ENCODE peak calls at places on chromosome 5, in five cellular contexts. K is fibroblast of lung, B is Karpas-422, O is HCT116, H is neural progenitor cell. R is an unnamed sample.

GRCh38 chr5:50580506-50580905 is 85.9 kb upstream of the PARP8 start:
- DNase-seq in K (no peak), B (no peak), O (no peak), H (no peak), R (no peak)

GRCh38 chr5:138544171-138545134 is 1.4 kb upstream of the ETF1 start:
- DNase-seq in K (peak), B (peak), O (no peak), H (peak), R (no peak)

GRCh38 chr5:50694027-50694590 is 27.7 kb downstream of the PARP8 start:
- DNase-seq in K (no peak), B (no peak), O (no peak), H (no peak), R (no peak)

GRCh38 chr5:16866795-16867584 is 69.1 kb downstream of the MYO10 start:
- DNase-seq in K (peak), B (no peak), O (no peak), H (peak), R (no peak)

GRCh38 chr5:12757035-12757434 is 852.8 kb upstream of the CTNND2 start:
- DNase-seq in K (no peak), B (no peak), O (no peak), H (no peak), R (no peak)

GRCh38 chr5:72377920-72378635 is 57.9 kb downstream of the PTCD2 start:
- DNase-seq in K (no peak), B (no peak), O (no peak), H (peak), R (no peak)

GRCh38 chr5:178642351-178642909 is 15.6 kb upstream of the CLK4 start:
- DNase-seq in K (peak), B (no peak), O (no peak), H (no peak), R (no peak)

GRCh38 chr5:171762841-171763408 is 22.7 kb upstream of the SMIM23 start:
- DNase-seq in K (no peak), B (no peak), O (no peak), H (no peak), R (no peak)

GRCh38 chr5:154117930-154118329 is 72.6 kb upstream of the GALNT10 start:
- DNase-seq in K (peak), B (peak), O (no peak), H (no peak), R (no peak)

GRCh38 chr5:177186645-177187044 is 53.1 kb downstream of the NSD1 start:
- DNase-seq in K (no peak), B (no peak), O (no peak), H (no peak), R (no peak)

GRCh38 chr5:178201221-178201926 is 3.0 kb upstream of the HNRNPAB start:
- DNase-seq in K (peak), B (no peak), O (no peak), H (no peak), R (no peak)

GRCh38 chr5:141476132-141476909 is 555 bp downstream of the PCDHGC3 start:
- DNase-seq in K (peak), B (peak), O (no peak), H (peak), R (peak)

GRCh38 chr5:54580997-54581741 is 63.6 kb downstream of the SNX18 start:
- DNase-seq in K (peak), B (no peak), O (no peak), H (no peak), R (no peak)

GRCh38 chr5:26009742-26010141 is 1028.6 kb downstream of the CDH9 start:
- DNase-seq in K (no peak), B (peak), O (no peak), H (peak), R (no peak)

GRCh38 chr5:165497707-165498106 is 1992.3 kb downstream of the MAT2B start:
- DNase-seq in K (peak), B (peak), O (no peak), H (peak), R (no peak)

GRCh38 chr5:44389410-44389879 is at the start of gene FGF10:
- DNase-seq in K (peak), B (no peak), O (no peak), H (peak), R (no peak)

GRCh38 chr5:158051036-158051435 is 192.1 kb upstream of the CLINT1 start:
- DNase-seq in K (peak), B (no peak), O (no peak), H (no peak), R (no peak)

GRCh38 chr5:15693036-15693728 is 193.2 kb downstream of the FBXL7 start:
- DNase-seq in K (peak), B (no peak), O (no peak), H (no peak), R (no peak)

GRCh38 chr5:151741678-151742423 is 16.6 kb downstream of the ATOX1 start:
- DNase-seq in K (peak), B (no peak), O (no peak), H (no peak), R (no peak)

GRCh38 chr5:156947933-156948332 is 15.1 kb downstream of the TIMD4 start:
- DNase-seq in K (no peak), B (no peak), O (no peak), H (no peak), R (peak)

GRCh38 chr5:175214152-175214551 is 229.8 kb downstream of the DRD1 start:
- DNase-seq in K (peak), B (no peak), O (peak), H (no peak), R (no peak)

GRCh38 chr5:124678478-124678877 is 68.0 kb downstream of the ZNF608 start:
- DNase-seq in K (no peak), B (no peak), O (no peak), H (no peak), R (no peak)

GRCh38 chr5:77852068-77852513 is 76.0 kb upstream of the TBCA start:
- DNase-seq in K (no peak), B (no peak), O (no peak), H (no peak), R (no peak)

GRCh38 chr5:122313941-122314340 is 1.9 kb downstream of the SNCAIP start:
- DNase-seq in K (no peak), B (no peak), O (no peak), H (no peak), R (no peak)

GRCh38 chr5:167363065-167363464 is 928.4 kb upstream of the WWC1 start:
- DNase-seq in K (no peak), B (no peak), O (no peak), H (no peak), R (no peak)

GRCh38 chr5:171907731-171908343 is 98.6 kb downstream of the FBXW11 start:
- DNase-seq in K (peak), B (peak), O (peak), H (peak), R (peak)

GRCh38 chr5:133895979-133896378 is 72.4 kb downstream of the C5orf15 start:
- DNase-seq in K (no peak), B (no peak), O (no peak), H (no peak), R (no peak)

GRCh38 chr5:37615184-37615583 is 224.7 kb downstream of the GDNF start:
- DNase-seq in K (peak), B (no peak), O (no peak), H (no peak), R (no peak)

GRCh38 chr5:107430077-107430625 is 240.6 kb downstream of the EFNA5 start:
- DNase-seq in K (no peak), B (no peak), O (no peak), H (no peak), R (peak)

GRCh38 chr5:9953691-9954090 is 296.0 kb downstream of the ATPSCKMT start:
- DNase-seq in K (no peak), B (no peak), O (no peak), H (no peak), R (no peak)

GRCh38 chr5:14240366-14240765 is 97.2 kb downstream of the TRIO start:
- DNase-seq in K (peak), B (no peak), O (no peak), H (no peak), R (no peak)

GRCh38 chr5:115179959-115180709 is 10.4 kb upstream of the TRIM36 start:
- DNase-seq in K (peak), B (no peak), O (no peak), H (peak), R (no peak)

GRCh38 chr5:2295476-2295875 is 412.8 kb upstream of the IRX4 start:
- DNase-seq in K (no peak), B (no peak), O (no peak), H (no peak), R (no peak)

GRCh38 chr5:62214701-62215100 is 91.3 kb upstream of the KIF2A start:
- DNase-seq in K (no peak), B (peak), O (peak), H (no peak), R (no peak)

GRCh38 chr5:93511445-93511844 is 69.6 kb downstream of the NR2F1-AS1 start:
- DNase-seq in K (no peak), B (no peak), O (no peak), H (no peak), R (no peak)

GRCh38 chr5:93512799-93513198 is 68.2 kb downstream of the NR2F1-AS1 start:
- DNase-seq in K (peak), B (no peak), O (no peak), H (no peak), R (no peak)

GRCh38 chr5:93513298-93513697 is 67.7 kb downstream of the NR2F1-AS1 start:
- DNase-seq in K (no peak), B (no peak), O (no peak), H (no peak), R (no peak)

DNA sequence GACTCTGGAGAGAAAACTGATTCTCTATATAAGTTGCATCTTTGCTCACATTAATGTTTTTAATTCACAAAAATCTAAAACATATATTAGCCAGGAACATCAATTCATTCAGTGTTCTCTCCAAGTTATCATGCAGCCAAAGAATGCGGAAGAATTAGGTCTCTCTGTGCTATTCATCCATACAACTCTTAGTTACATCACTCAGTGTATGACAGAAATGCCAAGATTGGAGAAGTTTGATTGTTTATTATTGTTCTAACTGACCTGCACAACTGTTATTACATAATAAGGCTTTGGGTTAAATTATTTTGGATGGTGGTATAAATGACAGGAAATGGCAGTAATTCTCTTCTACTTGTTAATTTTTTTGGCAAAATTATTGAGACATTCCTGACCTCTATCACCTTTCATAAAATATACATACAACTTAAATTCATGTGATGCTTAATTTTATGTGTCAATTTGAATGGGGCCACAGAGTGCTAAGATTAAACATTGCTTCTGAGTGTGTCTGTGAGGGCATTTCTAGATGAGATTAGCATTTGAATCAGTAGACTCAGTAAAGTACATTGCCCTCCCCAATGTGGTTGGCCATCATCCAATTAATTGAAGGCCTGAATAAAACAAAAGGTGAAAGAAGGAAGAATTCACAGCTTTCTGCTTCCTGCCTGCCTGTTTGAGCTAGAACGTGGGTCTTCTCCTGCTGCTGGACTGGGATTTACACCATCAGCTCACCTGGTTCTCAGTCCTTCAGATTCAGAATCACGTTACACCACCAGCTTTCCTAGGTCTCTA is 70.2 kb downstream of the NR2F1-AS1 start:
- DNase-seq in K (no peak), B (no peak), O (no peak), H (no peak), R (no peak)
- H3K27ac ChIP-seq in K (no peak), B (no peak), O (no peak), H (no peak), R (no peak)

DNA sequence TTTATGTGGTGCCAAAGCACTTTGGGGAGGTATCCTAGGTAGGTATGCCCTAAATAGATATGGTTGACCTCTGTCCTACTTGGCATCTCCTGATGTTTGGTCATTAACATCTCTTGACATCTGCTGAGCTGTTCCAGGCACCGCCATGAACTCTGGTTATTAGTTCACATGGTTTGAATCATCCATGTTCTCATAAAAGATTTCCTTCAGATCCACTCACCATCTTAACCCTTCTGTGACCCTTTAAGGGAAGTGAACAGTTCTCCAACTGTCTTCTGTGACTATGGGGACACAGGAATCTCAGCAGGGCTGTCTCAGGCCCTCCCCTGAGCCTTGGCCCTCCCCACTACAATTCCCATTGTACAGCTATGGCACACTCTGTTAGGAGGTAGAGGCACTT is 167.7 kb downstream of the CDH6 start:
- DNase-seq in K (peak), B (no peak), O (no peak), H (no peak), R (no peak)
- H3K4me2 ChIP-seq in K (no peak), B (no peak), O (no peak), H (no peak), R (no peak)

DNA sequence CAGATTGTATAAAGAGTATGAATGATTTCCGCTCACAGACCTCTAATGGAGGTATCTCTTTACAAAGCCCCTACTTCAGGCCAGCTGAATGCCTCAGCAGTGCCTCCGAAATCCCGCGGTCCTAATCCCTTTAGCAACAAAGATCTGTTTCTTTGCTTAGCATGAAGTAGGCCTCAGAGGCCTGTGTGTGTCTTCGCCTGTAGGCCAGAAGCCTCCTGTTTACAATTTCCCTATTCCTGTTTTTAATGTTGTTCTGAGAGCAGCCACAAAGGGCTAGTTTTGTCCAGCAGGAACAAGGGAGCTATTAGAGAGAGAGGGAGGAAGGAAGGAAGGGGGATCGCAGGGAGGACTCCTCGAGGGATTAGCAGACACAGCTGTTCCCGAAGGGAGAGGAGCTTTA is 166.4 kb upstream of the SPRY4 start:
- DNase-seq in K (no peak), B (no peak), O (no peak), H (peak), R (no peak)
- H3K27ac ChIP-seq in K (no peak), B (no peak), O (no peak), H (peak), R (no peak)

GRCh38 chr5:717143-717542 is 24.0 kb upstream of the TPPP start:
- DNase-seq in K (no peak), B (no peak), O (no peak), H (no peak), R (no peak)
- H3K4me2 ChIP-seq in K (no peak), B (no peak), O (no peak), H (no peak), R (no peak)

R was measured in DND-41.